ENCODE peak calls at places on chromosomes 7 and 10, in ten cellular contexts. O is A549, V is body of pancreas, E is adrenal gland, N is tibial nerve, W is tibial artery, Y is mucosa of descending colon, K is breast epithelium, J is PC-3, B is left ventricle myocardium inferior. I is an unnamed sample. For H3K9me3, the result is how much of the 10 kb centered on the place peaks cover.

GRCh38 chr7:116271980-116272886 is 61.9 kb downstream of the TES start:
- DNase-seq in O (peak), V (peak), E (no peak), N (no peak), W (peak), Y (no peak), K (no peak), J (peak), B (no peak), I (no peak)

GRCh38 chr10:36473122-36473521 is 652.3 kb upstream of the ANKRD30A start:
- DNase-seq in O (no peak), V (no peak), E (no peak), N (no peak), W (no peak), Y (no peak), K (no peak), J (no peak), B (no peak), I (no peak)

GRCh38 chr10:34231441-34232180 is 583.5 kb downstream of the PARD3 start:
- DNase-seq in O (no peak), V (no peak), E (no peak), N (no peak), W (no peak), Y (no peak), K (no peak), J (no peak), B (no peak), I (no peak)

GRCh38 chr7:8436965-8437364 is 3.6 kb downstream of the NXPH1 start:
- DNase-seq in O (peak), V (peak), E (peak), N (no peak), W (no peak), Y (no peak), K (no peak), J (peak), B (no peak), I (peak)

GRCh38 chr7:116733924-116734591 is 62.1 kb downstream of the MET start:
- DNase-seq in O (no peak), V (peak), E (no peak), N (no peak), W (no peak), Y (no peak), K (no peak), J (no peak), B (no peak), I (no peak)

GRCh38 chr10:30756151-30756550 is 126.6 kb upstream of the LYZL2 start:
- DNase-seq in O (no peak), V (no peak), E (no peak), N (no peak), W (no peak), Y (no peak), K (no peak), J (no peak), B (no peak), I (no peak)

GRCh38 chr7:12257582-12257981 is 46.5 kb downstream of the TMEM106B start:
- DNase-seq in O (no peak), V (no peak), E (no peak), N (no peak), W (no peak), Y (no peak), K (no peak), J (peak), B (no peak), I (no peak)

GRCh38 chr10:3172081-3172445 is 519 bp downstream of the PITRM1 start:
- DNase-seq in O (peak), V (no peak), E (no peak), N (no peak), W (no peak), Y (no peak), K (no peak), J (peak), B (no peak), I (no peak)

GRCh38 chr10:111211756-111212155 is 134.9 kb downstream of the ADRA2A start:
- DNase-seq in O (no peak), V (no peak), E (no peak), N (no peak), W (no peak), Y (no peak), K (no peak), J (peak), B (no peak), I (no peak)

GRCh38 chr10:118046491-118047362 is at the start of gene RAB11FIP2:
- DNase-seq in O (peak), V (peak), E (peak), N (peak), W (peak), Y (peak), K (peak), J (peak), B (peak), I (peak)

GRCh38 chr7:2953099-2953498 is 90.6 kb downstream of the CARD11 start:
- DNase-seq in O (no peak), V (no peak), E (no peak), N (no peak), W (peak), Y (no peak), K (no peak), J (no peak), B (no peak), I (no peak)

GRCh38 chr10:52346394-52347326 is 32.6 kb downstream of the DKK1 start:
- DNase-seq in O (no peak), V (no peak), E (no peak), N (no peak), W (no peak), Y (no peak), K (no peak), J (no peak), B (no peak), I (no peak)

GRCh38 chr7:55569797-55570196 is 2.5 kb downstream of the VOPP1 start:
- DNase-seq in O (no peak), V (no peak), E (no peak), N (no peak), W (no peak), Y (no peak), K (no peak), J (no peak), B (no peak), I (no peak)

GRCh38 chr10:44925224-44925623 is 14.1 kb downstream of the TMEM72 start:
- DNase-seq in O (peak), V (no peak), E (no peak), N (no peak), W (peak), Y (no peak), K (no peak), J (peak), B (no peak), I (peak)

GRCh38 chr7:116715087-116715486 is 43.1 kb downstream of the MET start:
- DNase-seq in O (peak), V (no peak), E (no peak), N (no peak), W (no peak), Y (no peak), K (no peak), J (no peak), B (no peak), I (no peak)

GRCh38 chr7:80974396-80975358 is 55.8 kb upstream of the SEMA3C start:
- DNase-seq in O (no peak), V (no peak), E (no peak), N (no peak), W (no peak), Y (no peak), K (no peak), J (no peak), B (no peak), I (no peak)

GRCh38 chr10:12481956-12482355 is 132.6 kb downstream of the CAMK1D start:
- DNase-seq in O (no peak), V (no peak), E (no peak), N (no peak), W (no peak), Y (no peak), K (no peak), J (no peak), B (no peak), I (no peak)

GRCh38 chr7:90625051-90625450 is 28.9 kb downstream of the CDK14 start:
- DNase-seq in O (no peak), V (no peak), E (no peak), N (no peak), W (no peak), Y (no peak), K (no peak), J (no peak), B (no peak), I (no peak)

DNA sequence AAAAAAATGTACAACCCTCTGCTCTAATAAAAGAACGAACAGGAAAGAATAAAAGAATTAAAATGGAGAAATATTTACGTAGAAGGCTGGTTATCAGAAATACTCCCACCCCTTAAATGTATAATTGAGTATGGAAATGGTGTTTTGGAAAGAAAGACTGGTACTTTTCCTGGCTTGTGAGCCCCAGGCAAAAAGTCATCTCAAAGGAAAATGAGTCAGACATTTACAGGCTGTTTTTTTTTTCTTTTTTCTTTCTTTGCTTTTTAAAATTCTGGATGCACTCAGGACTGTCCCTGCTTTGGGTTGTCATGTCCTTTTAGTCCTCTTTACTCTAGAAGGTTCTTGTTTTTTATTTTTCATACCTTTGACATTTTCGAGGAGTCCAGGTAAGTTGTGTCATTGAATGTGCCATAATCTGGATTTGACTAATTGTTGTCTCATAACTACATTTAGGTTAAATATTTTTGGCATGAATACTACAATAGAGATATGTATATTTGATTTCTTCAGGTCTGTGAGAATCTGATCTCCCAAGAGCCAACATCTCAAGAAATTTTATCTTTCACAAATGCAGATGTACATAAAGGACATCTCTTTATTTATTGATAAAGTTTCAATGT is 313.0 kb upstream of the GLI3 start:
- DNase-seq in O (no peak), V (no peak), E (no peak), N (no peak), W (no peak), Y (no peak), K (no peak), J (peak), B (no peak), I (no peak)
- H3K9me3 ChIP-seq in O (under half), V (under half), E (under half), N (under half), W (under half), Y (under half), K (under half), J (under half), B (under half), I (half or more)

GRCh38 chr7:66844552-66845381 is 76.3 kb upstream of the TMEM248 start:
- DNase-seq in O (peak), V (peak), E (peak), N (peak), W (peak), Y (peak), K (peak), J (peak), B (peak), I (peak)
- TF ChIP-seq CTCF in O (no peak), V (no peak), E (peak), N (peak), W (peak), Y (no peak), K (peak), J (no peak), B (peak), I (peak)

GRCh38 chr10:99538287-99538917 is 5.7 kb downstream of the NKX2-3 start:
- DNase-seq in O (no peak), V (no peak), E (no peak), N (no peak), W (no peak), Y (no peak), K (no peak), J (no peak), B (no peak), I (peak)

GRCh38 chr10:99540673-99541531 is 8.2 kb downstream of the NKX2-3 start:
- DNase-seq in O (no peak), V (peak), E (no peak), N (no peak), W (no peak), Y (peak), K (no peak), J (peak), B (no peak), I (peak)

GRCh38 chr10:99539120-99539519 is 6.4 kb downstream of the NKX2-3 start:
- DNase-seq in O (no peak), V (no peak), E (no peak), N (no peak), W (no peak), Y (no peak), K (no peak), J (no peak), B (no peak), I (peak)

GRCh38 chr10:99539820-99540219 is 7.1 kb downstream of the NKX2-3 start:
- DNase-seq in O (no peak), V (no peak), E (no peak), N (no peak), W (no peak), Y (no peak), K (no peak), J (no peak), B (no peak), I (no peak)

GRCh38 chr10:99540339-99540672 is 7.6 kb downstream of the NKX2-3 start:
- DNase-seq in O (no peak), V (no peak), E (no peak), N (no peak), W (no peak), Y (no peak), K (no peak), J (no peak), B (no peak), I (peak)
- H3K4me3 ChIP-seq in O (peak), V (peak), E (no peak), N (peak), W (no peak), Y (no peak), K (peak), J (no peak), B (peak), I (no peak)

GRCh38 chr7:96221888-96222287 is 100.0 kb downstream of the SLC25A13 start:
- DNase-seq in O (no peak), V (no peak), E (no peak), N (no peak), W (no peak), Y (no peak), K (no peak), J (no peak), B (no peak), I (no peak)
- H3K9me3 ChIP-seq in O (under half), V (under half), E (under half), N (under half), W (under half), Y (under half), K (under half), J (under half), B (under half), I (under half)

GRCh38 chr10:104638861-104639594 is 2.1 kb upstream of the SORCS3 start:
- DNase-seq in O (peak), V (no peak), E (no peak), N (no peak), W (no peak), Y (peak), K (no peak), J (no peak), B (no peak), I (peak)
- TF ChIP-seq CTCF in O (peak), V (no peak), E (peak), N (peak), W (no peak), Y (no peak), K (no peak), J (no peak), B (peak), I (peak)

GRCh38 chr7:143383642-143383957 is 2.5 kb downstream of the ZYX start:
- DNase-seq in O (no peak), V (no peak), E (no peak), N (no peak), W (peak), Y (no peak), K (no peak), J (no peak), B (no peak), I (no peak)
- H3K4me3 ChIP-seq in O (no peak), V (no peak), E (no peak), N (no peak), W (peak), Y (no peak), K (peak), J (peak), B (peak), I (peak)

GRCh38 chr10:32166365-32166764 is 110.1 kb upstream of the KIF5B start:
- DNase-seq in O (no peak), V (no peak), E (no peak), N (no peak), W (no peak), Y (no peak), K (no peak), J (no peak), B (no peak), I (no peak)

GRCh38 chr10:32161586-32161985 is 105.4 kb upstream of the KIF5B start:
- DNase-seq in O (no peak), V (no peak), E (no peak), N (no peak), W (no peak), Y (no peak), K (no peak), J (no peak), B (peak), I (no peak)

GRCh38 chr10:32163774-32164148 is 107.5 kb upstream of the KIF5B start:
- DNase-seq in O (no peak), V (no peak), E (no peak), N (no peak), W (no peak), Y (no peak), K (no peak), J (no peak), B (no peak), I (no peak)

GRCh38 chr10:32160866-32161265 is 104.6 kb upstream of the KIF5B start:
- DNase-seq in O (no peak), V (no peak), E (no peak), N (no peak), W (no peak), Y (no peak), K (no peak), J (no peak), B (no peak), I (no peak)

GRCh38 chr10:32163076-32163773 is 107.0 kb upstream of the KIF5B start:
- DNase-seq in O (no peak), V (no peak), E (no peak), N (no peak), W (no peak), Y (no peak), K (no peak), J (no peak), B (no peak), I (no peak)
- H3K9me3 ChIP-seq in O (under half), V (under half), E (under half), N (under half), W (under half), Y (under half), K (under half), J (under half), B (under half), I (under half)

GRCh38 chr7:104943502-104944343 is 70.3 kb upstream of the KMT2E start:
- DNase-seq in O (peak), V (peak), E (peak), N (no peak), W (peak), Y (peak), K (no peak), J (no peak), B (peak), I (no peak)

GRCh38 chr7:104950754-104951153 is 63.3 kb upstream of the KMT2E start:
- DNase-seq in O (no peak), V (no peak), E (no peak), N (no peak), W (no peak), Y (no peak), K (no peak), J (no peak), B (no peak), I (no peak)

GRCh38 chr7:104945599-104945956 is 68.4 kb upstream of the KMT2E start:
- DNase-seq in O (no peak), V (no peak), E (no peak), N (no peak), W (no peak), Y (no peak), K (no peak), J (no peak), B (no peak), I (no peak)

GRCh38 chr7:104950006-104950405 is 64.0 kb upstream of the KMT2E start:
- DNase-seq in O (no peak), V (no peak), E (no peak), N (no peak), W (no peak), Y (no peak), K (no peak), J (no peak), B (no peak), I (no peak)

GRCh38 chr7:104946338-104946737 is 67.7 kb upstream of the KMT2E start:
- DNase-seq in O (no peak), V (no peak), E (no peak), N (no peak), W (no peak), Y (no peak), K (no peak), J (no peak), B (no peak), I (no peak)
- TF ChIP-seq CTCF in O (no peak), V (no peak), E (no peak), N (no peak), W (no peak), Y (no peak), K (no peak), J (no peak), B (no peak), I (no peak)

DNA sequence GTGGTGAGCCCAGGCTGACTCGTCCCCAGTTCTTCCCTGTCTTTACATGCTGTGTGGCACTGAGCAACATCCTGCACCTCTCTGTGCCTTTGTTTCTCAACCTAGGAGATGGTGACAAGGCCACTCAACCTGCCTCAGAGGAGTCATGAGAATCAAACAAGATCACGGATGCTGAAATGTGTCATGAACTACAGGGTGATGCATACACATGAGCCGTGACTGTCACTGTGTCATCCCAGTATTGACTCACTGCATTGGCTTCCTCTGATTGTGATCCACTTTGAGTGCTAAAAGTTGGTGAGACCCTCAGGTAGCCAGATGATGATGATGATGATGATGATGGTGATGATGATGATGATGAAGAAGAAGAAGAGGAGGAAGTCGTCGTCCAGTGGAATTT is 11.5 kb downstream of the C10orf71 start:
- DNase-seq in O (no peak), V (no peak), E (no peak), N (no peak), W (peak), Y (no peak), K (no peak), J (peak), B (no peak), I (no peak)
- H3K4me3 ChIP-seq in O (no peak), V (no peak), E (no peak), N (no peak), W (no peak), Y (no peak), K (no peak), J (no peak), B (no peak), I (no peak)

DNA sequence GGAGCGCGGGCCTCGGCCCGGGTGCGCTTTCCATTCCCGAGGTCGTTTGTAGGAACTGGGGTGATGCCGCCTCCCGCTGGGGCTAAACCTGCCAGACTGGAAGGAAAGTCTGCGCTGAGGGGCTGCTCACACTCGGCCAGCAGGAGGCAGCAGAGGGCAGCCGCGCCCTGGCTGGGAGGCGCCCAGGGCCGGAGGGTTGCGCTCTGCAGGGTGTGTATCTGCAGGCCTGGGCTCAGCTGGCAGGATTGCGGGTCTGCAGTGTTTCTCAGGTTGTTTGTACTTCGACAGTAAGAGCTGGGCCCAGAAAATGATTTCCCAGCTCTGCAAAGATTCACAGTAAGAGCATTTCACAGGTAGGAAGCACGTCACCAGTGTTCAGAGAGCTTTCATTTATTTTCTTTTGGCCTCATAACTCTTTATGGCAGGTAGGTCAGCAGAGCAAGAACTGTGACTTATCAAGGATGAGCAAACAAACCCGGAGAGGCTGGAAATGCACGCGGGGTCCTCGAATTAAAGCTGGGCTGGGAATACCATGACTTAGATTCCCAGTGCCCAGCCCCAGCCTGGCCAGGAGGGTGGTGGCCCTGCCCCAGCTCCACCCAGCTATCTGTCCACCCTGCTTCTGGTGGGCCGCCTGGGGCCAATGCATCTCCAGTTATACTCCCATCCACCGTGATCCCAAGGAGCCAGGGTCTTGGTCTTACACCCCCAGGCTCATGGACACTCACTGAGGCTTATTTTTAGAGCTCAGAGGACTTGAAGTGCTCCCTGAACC is 15.2 kb upstream of the PPP2R2D start:
- DNase-seq in O (peak), V (peak), E (peak), N (peak), W (peak), Y (peak), K (peak), J (peak), B (peak), I (peak)
- H3K9me3 ChIP-seq in O (under half), V (under half), E (under half), N (under half), W (under half), Y (under half), K (under half), J (under half), B (under half), I (under half)